ENCODE peak calls at places on chromosome 19, in nine cellular contexts. K, O, W, I, L, T, M, B and S are unnamed samples.

GRCh38 chr19:38093587-38093986 is 130.4 kb downstream of the DPF1 start:
- DNase-seq in I (no peak), T (no peak), K (peak), W (no peak), O (no peak), L (no peak), B (no peak), M (no peak), S (no peak)

GRCh38 chr19:7397687-7398086 is 49.0 kb downstream of the ARHGEF18 start:
- DNase-seq in M (no peak), W (no peak), O (no peak), B (peak), T (no peak), L (no peak), I (peak), K (no peak), S (no peak)

GRCh38 chr19:5026706-5027273 is 57.9 kb downstream of the KDM4B start:
- DNase-seq in K (no peak), I (no peak), M (no peak), W (peak), T (no peak), O (no peak), B (no peak), L (no peak), S (no peak)

GRCh38 chr19:15556634-15557181 is 48.4 kb downstream of the CYP4F22 start:
- DNase-seq in M (no peak), T (no peak), K (no peak), I (no peak), W (no peak), L (no peak), B (no peak), O (no peak), S (no peak)

GRCh38 chr19:50333737-50334617 is 4.8 kb upstream of the KCNC3 start:
- DNase-seq in T (peak), L (peak), K (peak), M (peak), I (no peak), B (no peak), O (peak), W (peak), S (peak)

GRCh38 chr19:41998246-41999020 is 4.4 kb upstream of the ATP1A3 start:
- DNase-seq in B (no peak), T (peak), M (peak), L (peak), K (no peak), W (peak), I (peak), O (no peak), S (peak)

GRCh38 chr19:50330365-50331078 is 1.3 kb upstream of the KCNC3 start:
- DNase-seq in B (no peak), O (peak), T (peak), L (peak), K (peak), W (peak), M (peak), I (peak), S (peak)

GRCh38 chr19:10784257-10784656 is 51.8 kb downstream of the TMED1 start:
- DNase-seq in L (no peak), I (no peak), W (no peak), B (no peak), T (no peak), O (no peak), M (no peak), K (no peak), S (no peak)

GRCh38 chr19:10270180-10270615 is 722 bp upstream of the ICAM1 start:
- DNase-seq in B (no peak), L (no peak), K (no peak), T (peak), W (no peak), M (no peak), O (peak), I (peak), S (no peak)

GRCh38 chr19:50479761-50480251 is 3.2 kb upstream of the GARIN5A start:
- DNase-seq in T (no peak), M (no peak), K (no peak), L (no peak), W (no peak), B (no peak), I (no peak), O (no peak), S (no peak)

GRCh38 chr19:23401086-23401485 is 5.8 kb upstream of the ZNF91 start:
- DNase-seq in L (no peak), O (no peak), T (no peak), B (no peak), M (no peak), K (no peak), W (no peak), I (no peak), S (no peak)

GRCh38 chr19:49533551-49534488 is 6.0 kb downstream of the RCN3 start:
- DNase-seq in O (peak), M (peak), T (peak), B (no peak), K (no peak), W (peak), L (peak), I (peak), S (peak)

GRCh38 chr19:23318143-23318542 is 67.9 kb upstream of the ZNF724 start:
- DNase-seq in T (no peak), K (no peak), B (no peak), M (no peak), I (peak), O (no peak), W (no peak), L (no peak), S (no peak)

GRCh38 chr19:45952691-45953505 is 20.8 kb downstream of the NOVA2 start:
- DNase-seq in I (peak), L (peak), W (peak), O (no peak), K (no peak), B (peak), M (peak), T (peak), S (peak)

GRCh38 chr19:7705387-7706187 is 3.7 kb upstream of the FCER2 start:
- DNase-seq in O (peak), K (no peak), W (no peak), T (no peak), M (no peak), I (no peak), L (no peak), B (no peak), S (no peak)

GRCh38 chr19:33905473-33905936 is 108.8 kb downstream of the KCTD15 start:
- DNase-seq in B (no peak), K (no peak), T (peak), O (no peak), M (peak), I (peak), L (peak), W (peak), S (no peak)

GRCh38 chr19:49343127-49343526 is 7.9 kb downstream of the CD37 start:
- DNase-seq in W (no peak), T (peak), I (no peak), L (no peak), K (no peak), B (no peak), M (no peak), O (no peak), S (no peak)

GRCh38 chr19:850221-850978 is 1.7 kb upstream of the ELANE start:
- DNase-seq in O (no peak), I (peak), W (peak), K (no peak), M (peak), T (peak), B (peak), L (peak), S (peak)

GRCh38 chr19:17686592-17687042 is 1.5 kb downstream of the UNC13A start:
- DNase-seq in I (peak), O (no peak), T (peak), B (peak), L (peak), W (peak), M (no peak), K (no peak), S (no peak)

GRCh38 chr19:45739498-45740439 is 6.5 kb downstream of the MEIOSIN start:
- DNase-seq in O (no peak), B (no peak), W (no peak), L (no peak), T (no peak), M (no peak), K (no peak), I (no peak), S (peak)

GRCh38 chr19:1566392-1567115 is 1.6 kb downstream of the MEX3D start:
- DNase-seq in K (peak), M (peak), B (peak), O (no peak), L (peak), T (peak), W (peak), I (peak), S (peak)

GRCh38 chr19:7476241-7476640 is 12.6 kb downstream of the PEX11G start:
- DNase-seq in K (no peak), O (no peak), T (no peak), I (no peak), L (no peak), B (no peak), M (no peak), W (no peak), S (no peak)

GRCh38 chr19:10601999-10602329 is 14.9 kb upstream of the AP1M2 start:
- DNase-seq in W (no peak), M (no peak), I (no peak), O (no peak), T (no peak), K (no peak), B (no peak), L (no peak), S (no peak)

GRCh38 chr19:38388310-38389100 is at the start of gene SPRED3:
- DNase-seq in K (no peak), T (no peak), L (peak), B (no peak), I (peak), W (peak), M (no peak), O (no peak), S (peak)

GRCh38 chr19:43782689-43783231 is 2.0 kb upstream of the KCNN4 start:
- DNase-seq in T (no peak), O (no peak), I (no peak), B (no peak), W (no peak), M (peak), L (no peak), K (no peak), S (no peak)

GRCh38 chr19:2355168-2356035 is 4.7 kb upstream of the TMPRSS9 start:
- DNase-seq in W (no peak), K (no peak), T (peak), L (no peak), M (no peak), O (no peak), B (no peak), I (no peak), S (peak)

GRCh38 chr19:40611096-40611495 is 9.9 kb downstream of the LTBP4 start:
- DNase-seq in L (no peak), T (peak), I (no peak), W (no peak), M (no peak), B (no peak), O (peak), K (no peak), S (no peak)

GRCh38 chr19:18428173-18428836 is 9.1 kb downstream of the SSBP4 start:
- DNase-seq in O (no peak), W (no peak), M (no peak), T (no peak), B (no peak), L (no peak), K (no peak), I (no peak), S (no peak)

GRCh38 chr19:17052439-17052838 is 22.8 kb downstream of the HAUS8 start:
- DNase-seq in B (no peak), K (no peak), O (no peak), T (peak), L (peak), M (peak), I (peak), W (peak), S (peak)